ENCODE peak calls at places on chromosomes 12 and 14, in seven cellular contexts. L, D, N, E, T, J and Y are unnamed samples.

GRCh38 chr12:66090157-66090556 is 40.4 kb downstream of the LLPH start:
- DNase-seq in L (no peak), D (no peak), N (no peak), E (no peak), T (no peak), J (no peak), Y (no peak)

GRCh38 chr12:14310866-14311265 is 54.6 kb upstream of the ATF7IP start:
- DNase-seq in L (no peak), D (no peak), N (no peak), E (no peak), T (no peak), J (no peak), Y (no peak)

GRCh38 chr14:104103061-104104005 is 17.8 kb downstream of the ASPG start:
- DNase-seq in L (no peak), D (no peak), N (no peak), E (no peak), T (no peak), J (no peak), Y (no peak)

GRCh38 chr12:112664569-112664968 is 127.0 kb upstream of the RPH3A start:
- DNase-seq in L (no peak), D (no peak), N (peak; percentile 48), E (no peak), T (no peak), J (no peak), Y (no peak)

GRCh38 chr12:110373025-110373876 is 30.3 kb downstream of the ANAPC7 start:
- DNase-seq in L (no peak), D (no peak), N (no peak), E (peak; percentile 38), T (no peak), J (no peak), Y (no peak)

GRCh38 chr14:90795744-90796143 is 20.5 kb downstream of the TTC7B start:
- DNase-seq in L (no peak), D (peak; percentile 37), N (peak; percentile 67), E (no peak), T (no peak), J (no peak), Y (peak; percentile 85)

GRCh38 chr14:70887207-70888150 is 19.8 kb upstream of the PCNX1 start:
- DNase-seq in L (no peak), D (no peak), N (no peak), E (no peak), T (peak; percentile 23), J (no peak), Y (peak; percentile 59)

GRCh38 chr12:47835017-47835830 is 15.5 kb upstream of the HDAC7 start:
- DNase-seq in L (no peak), D (no peak), N (no peak), E (no peak), T (no peak), J (no peak), Y (no peak)

GRCh38 chr14:34824826-34825225 is 50.3 kb downstream of the BAZ1A start:
- DNase-seq in L (no peak), D (no peak), N (no peak), E (no peak), T (no peak), J (no peak), Y (no peak)

GRCh38 chr12:47549258-47549657 is 156.6 kb downstream of the RPAP3 start:
- DNase-seq in L (no peak), D (no peak), N (peak; percentile 39), E (peak; percentile 13), T (no peak), J (no peak), Y (no peak)